ENCODE peak calls at places on chromosomes 1 and 21, in eight cellular contexts. S is AG20443, Q is small intestine, X is EH, M is NCI-H2171, C is H4, R is hypothalamus, U is NCI-H1694. D is an unnamed sample.

GRCh38 chr1:160859166-160859565 is 3.5 kb downstream of the CD244 start:
- DNase-seq in X (no peak), U (no peak), M (no peak), R (no peak), Q (no peak), C (no peak), S (no peak), D (no peak)

GRCh38 chr1:160419150-160419837 is 18.9 kb downstream of the VANGL2 start:
- DNase-seq in U (no peak), S (no peak), C (no peak), M (no peak), Q (no peak), R (no peak), X (no peak), D (no peak)

GRCh38 chr1:93670141-93670540 is 11.5 kb downstream of the BCAR3 start:
- DNase-seq in R (no peak), X (peak; percentile 85), M (no peak), U (no peak), Q (no peak), C (peak; percentile 77), S (peak; percentile 70), D (no peak)

GRCh38 chr1:221284028-221284427 is 404.8 kb downstream of the HLX start:
- DNase-seq in C (peak; percentile 53), U (no peak), R (no peak), M (no peak), S (peak; percentile 19), Q (no peak), X (peak; percentile 68), D (no peak)

GRCh38 chr1:160837558-160838205 is 25.0 kb downstream of the CD244 start:
- DNase-seq in S (peak; percentile 21), X (peak; percentile 11), Q (peak; percentile 68), R (no peak), C (peak; percentile 32), M (no peak), U (no peak), D (no peak)

GRCh38 chr1:17763995-17764394 is 8.9 kb downstream of the ACTL8 start:
- DNase-seq in R (no peak), U (no peak), M (no peak), X (no peak), Q (no peak), C (no peak), S (peak; percentile 23), D (no peak)

GRCh38 chr1:22518379-22518778 is 44.9 kb upstream of the EPHA8 start:
- DNase-seq in M (no peak), R (no peak), Q (no peak), S (no peak), X (no peak), U (no peak), C (peak; percentile 23), D (no peak)

GRCh38 chr1:68120136-68120791 is 69.8 kb upstream of the DIRAS3 start:
- DNase-seq in C (peak; percentile 87), R (no peak), S (peak; percentile 77), M (no peak), Q (peak; percentile 76), X (peak; percentile 84), U (peak; percentile 73), D (peak; percentile 74)

GRCh38 chr1:247110627-247111258 is 6.6 kb upstream of the ZNF669 start:
- DNase-seq in C (no peak), U (no peak), R (no peak), S (no peak), X (peak; percentile 29), M (no peak), Q (peak; percentile 26), D (no peak)

GRCh38 chr1:156081174-156082110 is 823 bp downstream of the MEX3A start:
- DNase-seq in M (no peak), U (no peak), R (no peak), Q (no peak), S (no peak), X (peak; percentile 50), C (no peak), D (no peak)

GRCh38 chr1:207017615-207018559 is 14.7 kb downstream of the C1orf116 start:
- DNase-seq in S (no peak), Q (peak; percentile 61), U (no peak), X (no peak), C (no peak), M (no peak), R (no peak), D (no peak)

GRCh38 chr21:46028547-46029200 is 47.1 kb downstream of the COL6A1 start:
- DNase-seq in X (peak; percentile 82), Q (no peak), R (no peak), U (no peak), M (no peak), C (no peak), S (peak; percentile 78), D (no peak)

GRCh38 chr1:101567582-101568189 is 330.9 kb downstream of the S1PR1 start:
- DNase-seq in C (peak; percentile 9), X (peak; percentile 35), U (peak; percentile 22), R (no peak), M (peak; percentile 16), S (peak; percentile 60), Q (peak; percentile 51), D (peak; percentile 51)

GRCh38 chr1:11540773-11541160 is 61.8 kb downstream of the DISP3 start:
- DNase-seq in C (no peak), S (no peak), U (no peak), Q (no peak), M (no peak), R (no peak), X (no peak), D (no peak)

GRCh38 chr1:117013310-117013850 is 11.8 kb downstream of the CD101 start:
- DNase-seq in S (no peak), Q (no peak), U (no peak), R (no peak), X (no peak), C (no peak), M (no peak), D (no peak)

GRCh38 chr1:197909346-197909745 is 6.9 kb downstream of the C1orf53 start:
- DNase-seq in S (no peak), Q (no peak), R (no peak), U (no peak), C (no peak), M (no peak), X (no peak), D (no peak)

GRCh38 chr1:113917400-113918082 is 11.6 kb upstream of the HIPK1 start:
- DNase-seq in Q (no peak), X (no peak), M (no peak), S (no peak), C (no peak), U (no peak), R (no peak), D (no peak)

GRCh38 chr1:3211996-3212395 is 143.0 kb downstream of the PRDM16 start:
- DNase-seq in Q (no peak), M (no peak), U (no peak), X (no peak), R (no peak), S (no peak), C (no peak), D (no peak)

GRCh38 chr1:181739214-181739613 is 255.9 kb downstream of the CACNA1E start:
- DNase-seq in U (no peak), R (no peak), S (no peak), X (no peak), M (no peak), C (no peak), Q (no peak), D (no peak)

GRCh38 chr21:28657576-28657975 is 335.1 kb downstream of the LTN1 start:
- DNase-seq in Q (no peak), R (no peak), S (no peak), C (no peak), M (no peak), U (no peak), X (peak; percentile 16), D (no peak)

GRCh38 chr1:227924168-227924837 is 23.4 kb downstream of the WNT9A start:
- DNase-seq in S (no peak), R (no peak), M (no peak), X (no peak), U (no peak), C (no peak), Q (no peak), D (no peak)

GRCh38 chr1:223482766-223483165 is 89.6 kb downstream of the CCDC185 start:
- DNase-seq in U (no peak), C (no peak), R (no peak), S (peak; percentile 29), M (no peak), Q (no peak), X (no peak), D (no peak)

GRCh38 chr1:90936061-90936460 is 85.8 kb downstream of the ZNF644 start:
- DNase-seq in U (no peak), S (no peak), Q (no peak), M (no peak), X (peak; percentile 9), R (no peak), C (no peak), D (no peak)

GRCh38 chr1:111706921-111707320 is 32.3 kb downstream of the INKA2 start:
- DNase-seq in U (no peak), Q (no peak), S (no peak), R (no peak), M (no peak), C (no peak), X (peak; percentile 60), D (no peak)

GRCh38 chr21:34690041-34690792 is 21.4 kb downstream of the CLIC6 start:
- DNase-seq in M (no peak), U (no peak), S (no peak), R (no peak), X (no peak), Q (peak; percentile 69), C (no peak), D (no peak)

GRCh38 chr1:231800071-231800470 is 173.5 kb downstream of the DISC1 start:
- DNase-seq in R (no peak), S (peak; percentile 45), X (peak; percentile 76), U (no peak), C (no peak), M (no peak), Q (no peak), D (no peak)

GRCh38 chr1:21614419-21615115 is 54.6 kb downstream of the RAP1GAP start:
- DNase-seq in S (no peak), C (no peak), M (no peak), X (no peak), Q (peak; percentile 79), U (no peak), R (no peak), D (no peak)

GRCh38 chr1:181033128-181033798 is 520 bp upstream of the MR1 start:
- DNase-seq in Q (peak; percentile 58), C (no peak), M (no peak), X (peak; percentile 56), U (no peak), S (peak; percentile 29), R (no peak), D (no peak)

GRCh38 chr1:15758537-15758936 is at the start of gene FBLIM1:
- DNase-seq in U (no peak), X (peak; percentile 55), M (peak; percentile 48), R (no peak), S (peak; percentile 67), Q (no peak), C (no peak), D (peak; percentile 59)

GRCh38 chr1:156860113-156860638 is 489 bp upstream of the NTRK1 start:
- DNase-seq in R (no peak), Q (peak; percentile 22), M (peak; percentile 33), S (peak; percentile 86), U (no peak), X (peak; percentile 51), C (no peak), D (peak; percentile 68)

GRCh38 chr1:26132128-26132824 is 20.7 kb downstream of the PDIK1L start:
- DNase-seq in Q (peak; percentile 37), S (no peak), C (no peak), R (no peak), M (no peak), U (no peak), X (peak; percentile 33), D (no peak)

GRCh38 chr1:36203554-36204346 is 20.5 kb upstream of the THRAP3 start:
- DNase-seq in U (peak; percentile 62), C (peak; percentile 71), X (peak; percentile 70), M (peak; percentile 48), Q (no peak), R (no peak), S (peak; percentile 50), D (no peak)

GRCh38 chr1:200336901-200337391 is 72.9 kb downstream of the ZNF281 start:
- DNase-seq in C (peak; percentile 17), Q (no peak), U (no peak), M (no peak), S (no peak), X (peak; percentile 56), R (no peak), D (no peak)

D was measured in endothelial cell.